ENCODE peak calls at places on chromosomes 13 and 19, in four cellular contexts. J is skeletal muscle cell; M is CD4-positive, CD25-positive, alpha-beta regulatory T cell; F is adipocyte. C is an unnamed sample.

GRCh38 chr13:45219938-45220375 is 19.1 kb upstream of the KCTD4 start:
- DNase-seq in J (no peak), M (no peak), F (peak; percentile 47), C (peak; percentile 33)

GRCh38 chr13:32821149-32821688 is 195.0 kb upstream of the KL start:
- DNase-seq in J (no peak), M (no peak), F (no peak), C (no peak)

GRCh38 chr19:11505032-11505503 is 571 bp downstream of the ZNF653 start:
- DNase-seq in J (peak; percentile 79), M (peak; percentile 97), F (peak; percentile 98), C (peak; percentile 99)

GRCh38 chr13:46575321-46575721 is 22.4 kb downstream of the LRCH1 start:
- DNase-seq in J (no peak), M (no peak), F (peak; percentile 4), C (no peak)

GRCh38 chr13:99287544-99287943 is 19.7 kb downstream of the GPR183 start:
- DNase-seq in J (no peak), M (no peak), F (no peak), C (no peak)

GRCh38 chr19:9836021-9836420 is 903 bp downstream of the PIN1 start:
- DNase-seq in J (no peak), M (no peak), F (peak; percentile 69), C (no peak)

GRCh38 chr19:900302-901111 is 7.2 kb downstream of the RNU6-9 start:
- DNase-seq in J (no peak), M (peak; percentile 48), F (no peak), C (peak; percentile 77)

GRCh38 chr19:5141926-5142724 is 173.2 kb downstream of the KDM4B start:
- DNase-seq in J (no peak), M (no peak), F (no peak), C (no peak)

GRCh38 chr19:39341122-39341719 is 1.0 kb upstream of the SAMD4B start:
- DNase-seq in J (no peak), M (peak; percentile 40), F (peak; percentile 67), C (peak; percentile 58)

GRCh38 chr19:38792250-38793111 is 3.5 kb downstream of the LGALS7B start:
- DNase-seq in J (no peak), M (peak; percentile 55), F (peak; percentile 4), C (peak; percentile 93)

GRCh38 chr13:102983496-102983895 is 82.7 kb downstream of the SLC10A2 start:
- DNase-seq in J (peak; percentile 22), M (no peak), F (peak; percentile 60), C (no peak)

GRCh38 chr19:46269085-46269484 is 27.8 kb upstream of the HIF3A start:
- DNase-seq in J (no peak), M (no peak), F (no peak), C (no peak)

GRCh38 chr19:46271488-46272197 is 25.2 kb upstream of the HIF3A start:
- DNase-seq in J (peak; percentile 41), M (no peak), F (peak; percentile 76), C (no peak)

GRCh38 chr19:46265217-46265828 is 31.5 kb upstream of the HIF3A start:
- DNase-seq in J (peak; percentile 33), M (peak; percentile 80), F (peak; percentile 90), C (peak; percentile 91)

GRCh38 chr19:46270521-46271256 is 26.2 kb upstream of the HIF3A start:
- DNase-seq in J (no peak), M (no peak), F (no peak), C (peak; percentile 66)
- H3K4me3 ChIP-seq in J (no peak overlapping the region), M (no peak overlapping the region), F (no peak overlapping the region), C (peak overlapping the region; percentile 16)

DNA sequence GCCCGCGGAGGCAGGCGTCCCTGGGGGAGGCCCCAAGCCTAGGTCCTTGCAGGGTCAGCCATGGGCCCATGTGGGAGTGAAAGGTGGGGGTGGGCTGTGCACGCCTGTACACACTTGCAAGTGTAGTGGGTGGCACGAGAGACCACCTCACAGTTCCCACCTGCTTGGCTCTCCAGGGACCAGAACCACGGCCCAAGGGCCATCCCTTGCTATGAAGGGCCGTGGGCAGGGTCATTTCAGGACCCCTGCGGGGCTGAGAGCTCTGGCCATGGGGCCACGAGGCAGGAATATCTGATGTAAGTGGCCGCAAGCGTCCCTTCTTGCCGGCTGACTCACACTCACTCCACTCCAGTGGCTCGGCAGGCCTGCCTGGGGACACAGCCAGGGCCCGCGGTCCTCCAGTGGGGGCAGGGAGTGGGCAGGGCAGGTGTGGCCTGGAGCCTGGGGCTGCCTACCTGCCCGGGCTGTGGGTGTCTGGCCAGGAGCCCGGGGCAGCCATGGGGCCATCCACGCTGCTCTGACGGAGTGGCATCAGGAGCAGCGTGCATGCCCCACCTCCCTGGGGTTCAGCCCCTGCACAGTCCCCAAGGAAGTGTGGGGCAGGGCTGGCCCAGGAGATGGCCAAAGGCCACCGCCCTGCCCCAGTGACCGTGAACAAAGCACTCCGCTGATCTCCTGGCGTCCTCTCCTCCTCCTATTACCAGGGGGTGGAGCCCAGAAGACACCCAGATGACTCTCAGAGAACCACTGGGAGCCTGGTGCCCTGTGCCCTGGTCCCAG is 8.6 kb upstream of the MKNK2 start:
- DNase-seq in J (no peak), M (no peak), F (peak; percentile 35), C (no peak)
- H3K4me3 ChIP-seq in J (no peak overlapping the region), M (no peak overlapping the region), F (peak overlapping the region; percentile 76), C (peak overlapping the region; percentile 83)

DNA sequence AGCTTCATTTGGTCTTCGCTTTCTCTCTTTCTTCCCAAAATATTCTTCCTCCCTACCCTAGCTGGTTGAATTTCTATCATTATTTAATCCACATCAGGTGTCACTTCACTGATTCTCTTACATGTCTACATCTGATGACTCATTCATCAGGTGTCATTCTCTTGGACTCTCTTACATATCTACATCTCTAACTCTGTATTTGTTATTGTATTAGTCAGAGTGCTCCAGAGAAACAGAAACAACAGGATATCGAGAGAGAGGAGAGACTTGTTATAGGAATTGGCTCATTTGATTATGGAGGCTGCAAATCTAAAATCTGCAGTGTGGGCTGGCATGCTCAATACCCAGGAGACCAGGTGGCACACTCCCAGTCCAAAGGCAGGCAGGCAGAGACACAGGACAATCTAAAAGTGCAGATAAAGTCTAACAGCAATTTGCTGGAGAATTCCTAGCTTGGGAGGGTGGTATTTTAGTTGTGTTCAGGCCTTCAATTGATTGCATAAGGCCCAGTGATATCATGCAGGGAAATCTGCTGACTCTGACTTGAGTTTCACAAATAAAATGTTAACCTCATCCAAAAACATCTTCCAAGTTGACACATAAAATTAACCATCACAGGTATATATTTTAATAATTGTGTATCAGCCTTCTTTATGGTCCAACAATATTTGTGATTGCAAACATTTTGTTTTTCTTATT is 541.4 kb upstream of the SLITRK5 start:
- DNase-seq in J (no peak), M (no peak), F (no peak), C (no peak)
- H3K4me3 ChIP-seq in J (no peak overlapping the region), M (no peak overlapping the region), F (no peak overlapping the region), C (no peak overlapping the region)

GRCh38 chr19:56838930-56839664 is 1.4 kb downstream of the PEG3 start:
- DNase-seq in J (peak; percentile 78), M (no peak), F (peak; percentile 31), C (no peak)
- H3K4me3 ChIP-seq in J (peak overlapping the region; percentile 42), M (no peak overlapping the region), F (peak overlapping the region; percentile 81), C (no peak overlapping the region)